ENCODE peak calls at places on chromosomes 13 and 19, in eight cellular contexts. L, P, G, T, O, Y, Z and I are unnamed samples. For H3K4me1, the result is how much of the 10 kb centered on the place peaks cover.

GRCh38 chr19:56942749-56943148 is 102.2 kb upstream of the PEG3 start:
- DNase-seq in G (no peak), Z (peak), Y (no peak), P (no peak), O (peak), L (no peak), T (peak), I (peak)

GRCh38 chr13:112078879-112079526 is 12.1 kb downstream of the SOX1 start:
- DNase-seq in O (no peak), T (no peak), P (no peak), Y (peak), L (no peak), G (no peak), Z (no peak), I (no peak)

GRCh38 chr19:5613466-5613865 is 9.1 kb downstream of the SAFB2 start:
- DNase-seq in P (no peak), O (no peak), Z (no peak), Y (no peak), G (no peak), T (no peak), L (no peak), I (no peak)

GRCh38 chr19:28563964-28564914 is 648.7 kb downstream of the UQCRFS1 start:
- DNase-seq in O (no peak), Y (no peak), T (no peak), P (no peak), L (no peak), G (no peak), Z (no peak), I (no peak)

GRCh38 chr19:43755256-43755801 is 567 bp upstream of the SMG9 start:
- DNase-seq in O (peak), Y (peak), P (peak), L (peak), Z (peak), G (peak), T (peak), I (peak)

GRCh38 chr19:29866011-29866410 is 54.2 kb downstream of the CCNE1 start:
- DNase-seq in Z (no peak), T (no peak), Y (no peak), P (no peak), G (no peak), O (no peak), L (no peak), I (no peak)

GRCh38 chr13:23695711-23696512 is 125.7 kb downstream of the TNFRSF19 start:
- DNase-seq in G (no peak), L (peak), Z (no peak), Y (peak), O (peak), T (no peak), P (no peak), I (peak)

GRCh38 chr13:70125693-70126092 is 17.4 kb upstream of the KLHL1 start:
- DNase-seq in O (no peak), P (no peak), L (no peak), T (no peak), G (no peak), Z (no peak), Y (peak), I (no peak)

GRCh38 chr13:60111726-60112125 is 52.0 kb downstream of the DIAPH3 start:
- DNase-seq in O (no peak), Z (no peak), L (no peak), T (no peak), Y (no peak), G (no peak), P (peak), I (no peak)

GRCh38 chr13:71285700-71286099 is 581.3 kb downstream of the DACH1 start:
- DNase-seq in O (no peak), Z (no peak), L (no peak), P (no peak), Y (peak), G (no peak), T (no peak), I (no peak)

GRCh38 chr13:35723061-35723461 is 246.6 kb upstream of the MAB21L1 start:
- DNase-seq in Z (no peak), P (no peak), Y (no peak), G (no peak), T (peak), L (no peak), O (no peak), I (no peak)

GRCh38 chr13:32164622-32165268 is 133.2 kb downstream of the FRY start:
- DNase-seq in G (peak), Z (peak), T (no peak), Y (peak), P (peak), L (peak), O (no peak), I (no peak)

GRCh38 chr19:43656436-43656835 is 13.5 kb downstream of the PLAUR start:
- DNase-seq in O (no peak), G (no peak), L (no peak), Y (no peak), Z (no peak), P (no peak), T (no peak), I (no peak)

GRCh38 chr19:46481187-46481586 is 9.8 kb upstream of the PNMA8A start:
- DNase-seq in L (no peak), Y (no peak), O (no peak), T (no peak), P (peak), G (no peak), Z (no peak), I (no peak)

GRCh38 chr13:73607489-73608156 is 526.6 kb downstream of the KLF12 start:
- DNase-seq in P (no peak), T (no peak), Y (no peak), Z (no peak), G (no peak), O (no peak), L (no peak), I (no peak)

GRCh38 chr13:23025848-23026608 is 154.8 kb upstream of the SGCG start:
- DNase-seq in P (no peak), Y (no peak), L (no peak), O (no peak), T (no peak), Z (no peak), G (no peak), I (no peak)

GRCh38 chr13:59166174-59166573 is 997.6 kb downstream of the DIAPH3 start:
- DNase-seq in L (no peak), Z (no peak), O (no peak), Y (no peak), T (no peak), G (no peak), P (no peak), I (no peak)

GRCh38 chr19:1481893-1482360 is 2.9 kb upstream of the C19orf25 start:
- DNase-seq in G (no peak), T (no peak), L (no peak), Y (no peak), Z (no peak), P (no peak), O (peak), I (no peak)

GRCh38 chr13:25901460-25902376 is 150.1 kb downstream of the SHISA2 start:
- DNase-seq in P (peak), L (peak), G (peak), O (no peak), Y (no peak), Z (no peak), T (no peak), I (no peak)

GRCh38 chr13:66532146-66532545 is 698.0 kb downstream of the PCDH9 start:
- DNase-seq in O (no peak), G (no peak), Z (no peak), Y (no peak), P (peak), T (no peak), L (no peak), I (no peak)

GRCh38 chr19:42052241-42052863 is 17.7 kb downstream of the GRIK5 start:
- DNase-seq in L (no peak), T (no peak), O (no peak), Z (no peak), Y (no peak), P (no peak), G (no peak), I (no peak)

GRCh38 chr13:71611292-71611691 is 255.7 kb downstream of the DACH1 start:
- DNase-seq in G (no peak), L (no peak), Z (no peak), O (no peak), Y (no peak), P (no peak), T (no peak), I (no peak)

GRCh38 chr13:36412736-36413135 is 19.6 kb upstream of the CCNA1 start:
- DNase-seq in T (no peak), Z (no peak), L (no peak), P (peak), Y (no peak), O (no peak), G (no peak), I (no peak)

GRCh38 chr13:84208251-84208650 is 326.0 kb upstream of the SLITRK1 start:
- DNase-seq in G (no peak), L (no peak), Z (no peak), O (no peak), P (no peak), Y (no peak), T (no peak), I (no peak)

GRCh38 chr13:48560657-48561337 is 27.9 kb upstream of the RCBTB2 start:
- DNase-seq in Z (no peak), T (no peak), G (peak), Y (no peak), P (no peak), O (no peak), L (no peak), I (no peak)

GRCh38 chr13:89076622-89077021 is 1405.5 kb downstream of the SLITRK5 start:
- DNase-seq in L (no peak), T (no peak), Y (no peak), Z (no peak), P (no peak), G (no peak), O (no peak), I (no peak)

GRCh38 chr19:49165865-49166301 is 8.3 kb downstream of the TRPM4 start:
- DNase-seq in L (no peak), G (no peak), Y (peak), O (no peak), Z (no peak), P (no peak), T (peak), I (no peak)
- H3K4me3 ChIP-seq in L (no peak), G (no peak), Y (peak), O (peak), Z (no peak), P (no peak), T (peak), I (no peak)

GRCh38 chr13:99063178-99063577 is 85.3 kb upstream of the DOCK9 start:
- DNase-seq in P (no peak), T (no peak), L (no peak), G (no peak), Y (no peak), Z (no peak), O (no peak), I (no peak)
- H3K4me1 ChIP-seq in P (under half), T (under half), L (under half), G (under half), Y (under half), Z (under half), O (under half), I (under half)

GRCh38 chr13:114118086-114118762 is 14.2 kb downstream of the RASA3 start:
- DNase-seq in P (no peak), T (no peak), L (no peak), O (no peak), G (no peak), Z (no peak), Y (no peak), I (no peak)

GRCh38 chr13:114116734-114117133 is 15.7 kb downstream of the RASA3 start:
- DNase-seq in T (no peak), P (no peak), L (no peak), Z (no peak), Y (no peak), G (no peak), O (no peak), I (no peak)

GRCh38 chr13:114120486-114121430 is 11.7 kb downstream of the RASA3 start:
- DNase-seq in O (no peak), G (no peak), T (no peak), L (no peak), Y (no peak), P (no peak), Z (no peak), I (no peak)

GRCh38 chr13:114119196-114119595 is 13.2 kb downstream of the RASA3 start:
- DNase-seq in P (peak), G (no peak), Y (peak), L (no peak), O (peak), T (no peak), Z (peak), I (peak)

DNA sequence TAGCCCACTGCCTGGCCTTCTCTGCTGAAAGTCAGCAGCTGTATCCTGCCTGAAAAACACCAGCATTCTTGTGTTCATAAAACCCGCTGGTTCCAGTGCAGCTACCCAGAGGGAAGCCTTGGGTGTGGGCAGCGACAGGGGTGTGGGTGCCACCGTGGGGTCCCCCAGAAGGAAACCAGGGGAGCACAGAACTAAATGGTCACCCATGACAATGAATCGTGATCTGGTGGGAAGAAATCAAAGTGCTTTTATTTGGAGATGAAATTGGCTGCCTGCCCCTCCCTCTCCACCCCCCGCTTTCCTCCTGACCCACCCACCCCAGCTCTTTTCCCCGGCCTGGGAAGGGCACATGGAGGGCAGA is 13.7 kb downstream of the RASA3 start:
- DNase-seq in O (no peak), Z (no peak), G (no peak), P (peak), T (no peak), L (no peak), Y (no peak), I (no peak)
- H3K27ac ChIP-seq in O (peak), Z (peak), G (no peak), P (peak), T (peak), L (peak), Y (peak), I (no peak)

DNA sequence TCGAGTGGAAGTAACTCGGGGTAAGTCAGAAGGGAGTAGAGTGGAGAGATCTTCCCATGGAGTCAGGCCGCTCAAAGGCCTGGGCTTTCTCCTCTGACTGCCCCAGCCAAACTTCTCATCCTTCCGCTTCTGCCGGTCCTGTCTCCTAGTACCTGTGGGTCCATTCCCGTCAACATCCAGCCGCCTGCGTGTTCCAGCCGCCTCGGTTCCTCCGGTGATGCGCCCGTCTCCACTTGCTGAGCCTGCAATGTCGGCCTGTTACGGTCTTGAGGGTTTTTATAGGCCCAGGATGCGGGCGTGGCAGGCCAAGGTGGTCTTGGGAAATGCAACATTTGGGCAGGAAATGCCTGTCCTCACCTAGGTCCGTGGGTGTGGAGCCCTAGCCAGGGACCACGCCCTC is 38.3 kb downstream of the RASL11A start:
- DNase-seq in G (no peak), Z (no peak), P (no peak), L (no peak), Y (no peak), O (no peak), T (no peak), I (no peak)
- H3K4me3 ChIP-seq in G (no peak), Z (no peak), P (no peak), L (no peak), Y (no peak), O (no peak), T (no peak), I (no peak)

GRCh38 chr19:32469796-32470195 is 64.2 kb downstream of the DPY19L3 start:
- DNase-seq in Z (no peak), O (no peak), L (no peak), T (no peak), G (no peak), Y (no peak), P (no peak), I (no peak)
- H3K4me1 ChIP-seq in Z (under half), O (under half), L (under half), T (under half), G (under half), Y (under half), P (under half), I (under half)

GRCh38 chr13:75637101-75637774 is 1.1 kb downstream of the LMO7 start:
- DNase-seq in P (no peak), T (no peak), L (no peak), G (no peak), Z (no peak), O (no peak), Y (peak), I (no peak)

GRCh38 chr13:75636339-75637095 is 387 bp downstream of the LMO7 start:
- DNase-seq in O (peak), P (peak), T (peak), Z (peak), Y (peak), G (no peak), L (peak), I (peak)

GRCh38 chr13:75635101-75635620 is 969 bp upstream of the LMO7 start:
- DNase-seq in O (no peak), T (no peak), L (peak), P (peak), G (no peak), Y (peak), Z (no peak), I (peak)

GRCh38 chr13:75633285-75633684 is 2.8 kb upstream of the LMO7 start:
- DNase-seq in Y (no peak), O (no peak), Z (no peak), P (peak), G (no peak), T (no peak), L (no peak), I (no peak)

DNA sequence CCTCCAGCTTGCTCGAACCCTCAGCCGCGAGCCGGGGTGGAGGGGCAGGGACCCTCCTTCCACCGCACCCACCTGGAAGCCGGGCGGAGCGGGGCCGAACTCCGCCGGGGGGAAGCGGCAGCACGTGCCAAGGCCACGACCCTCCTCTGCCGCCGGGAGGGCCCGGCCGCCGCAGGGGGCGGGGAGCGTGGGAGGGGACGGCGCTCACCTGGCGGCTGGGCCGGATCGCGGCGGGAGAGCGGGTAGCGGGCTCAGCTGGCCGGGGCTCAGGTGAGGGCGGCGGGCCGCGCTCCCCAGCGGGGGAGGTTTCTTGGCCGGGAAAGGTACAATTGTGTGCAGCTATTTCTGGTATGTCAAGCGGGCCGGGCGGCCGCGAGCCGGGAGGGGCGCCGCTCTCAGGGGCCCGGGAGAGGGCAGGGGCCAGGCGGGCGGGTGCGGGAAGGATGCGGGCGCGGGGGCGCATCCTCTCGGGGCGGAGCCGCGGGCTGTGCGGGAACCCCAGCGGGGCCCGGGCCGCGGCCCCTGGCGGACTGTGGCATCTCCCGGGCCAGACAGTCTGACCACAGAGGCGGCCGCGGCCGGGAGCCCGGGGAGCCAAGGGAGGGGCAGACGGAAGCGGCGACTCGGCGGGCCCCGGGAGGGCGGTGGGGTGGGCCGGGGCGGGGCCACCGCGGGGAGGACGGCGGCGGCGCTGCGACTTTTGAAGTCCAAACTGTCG is at the start of gene LMO7:
- DNase-seq in L (peak), Z (peak), Y (peak), G (peak), P (peak), T (peak), O (peak), I (peak)
- H3K27ac ChIP-seq in L (no peak), Z (no peak), Y (no peak), G (peak), P (peak), T (peak), O (peak), I (no peak)